ENCODE peak calls at places on chromosomes 7 and 10, in six cellular contexts. B, F, R, S, L and O are unnamed samples.
A peak's percentile ranks its signal among the peaks of the same experiment; 100 is the strongest.

GRCh38 chr7:100215895-100216294 is 3.9 kb upstream of the PVRIG start:
- ATAC-seq in B (no peak), F (no peak), R (no peak), S (no peak), L (no peak), O (no peak)

GRCh38 chr7:236967-237366 is 44.6 kb downstream of the FAM20C start:
- ATAC-seq in B (no peak), F (no peak), R (no peak), S (no peak), L (no peak), O (no peak)

GRCh38 chr7:74126220-74126880 is 42.7 kb downstream of the LIMK1 start:
- ATAC-seq in B (no peak), F (no peak), R (no peak), S (no peak), L (no peak), O (no peak)

GRCh38 chr7:28570970-28571288 is 158.6 kb downstream of the CREB5 start:
- ATAC-seq in B (no peak), F (no peak), R (peak; percentile 70), S (no peak), L (no peak), O (no peak)

GRCh38 chr7:5230272-5231067 is 40.4 kb downstream of the WIPI2 start:
- ATAC-seq in B (no peak), F (no peak), R (no peak), S (no peak), L (no peak), O (no peak)

GRCh38 chr10:132282667-132283603 is 24.8 kb downstream of the STK32C start:
- ATAC-seq in B (no peak), F (no peak), R (no peak), S (no peak), L (no peak), O (no peak)

GRCh38 chr7:143263266-143264195 is at the start of gene GSTK1:
- ATAC-seq in B (peak; percentile 98), F (peak; percentile 98), R (peak; percentile 98), S (peak; percentile 97), L (peak; percentile 91), O (peak; percentile 97)

GRCh38 chr10:35533565-35533964 is 71.6 kb upstream of the GJD4 start:
- ATAC-seq in B (no peak), F (no peak), R (no peak), S (no peak), L (no peak), O (no peak)

GRCh38 chr7:130994378-130995115 is 260.5 kb upstream of the KLF14 start:
- ATAC-seq in B (no peak), F (peak; percentile 84), R (no peak), S (no peak), L (peak; percentile 88), O (peak; percentile 39)

GRCh38 chr7:87091487-87092066 is 32.1 kb upstream of the ELAPOR2 start:
- ATAC-seq in B (no peak), F (no peak), R (peak; percentile 39), S (no peak), L (no peak), O (no peak)

GRCh38 chr10:84176836-84177474 is 3.4 kb downstream of the GPR15LG start:
- ATAC-seq in B (peak; percentile 30), F (peak; percentile 17), R (no peak), S (peak; percentile 38), L (no peak), O (no peak)

GRCh38 chr10:25875555-25876165 is 58.4 kb upstream of the MYO3A start:
- ATAC-seq in B (peak; percentile 40), F (peak; percentile 62), R (no peak), S (no peak), L (no peak), O (peak; percentile 44)

GRCh38 chr10:70564901-70565351 is 37.6 kb downstream of the PRF1 start:
- ATAC-seq in B (no peak), F (no peak), R (peak; percentile 25), S (no peak), L (no peak), O (peak; percentile 56)

GRCh38 chr10:7547825-7548224 is 118.9 kb downstream of the ITIH5 start:
- ATAC-seq in B (no peak), F (peak; percentile 46), R (no peak), S (no peak), L (no peak), O (no peak)

GRCh38 chr7:50333266-50333665 is 28.8 kb downstream of the IKZF1 start:
- ATAC-seq in B (no peak), F (no peak), R (no peak), S (no peak), L (no peak), O (no peak)

GRCh38 chr7:2527505-2528464 is 8.2 kb downstream of the LFNG start:
- ATAC-seq in B (no peak), F (no peak), R (peak; percentile 29), S (peak; percentile 28), L (no peak), O (peak; percentile 22)

GRCh38 chr10:124117879-124118278 is 24.5 kb upstream of the CHST15 start:
- ATAC-seq in B (no peak), F (no peak), R (no peak), S (no peak), L (no peak), O (no peak)

GRCh38 chr7:139732471-139733167 is 45.2 kb downstream of the HIPK2 start:
- ATAC-seq in B (no peak), F (no peak), R (peak; percentile 23), S (no peak), L (no peak), O (no peak)

GRCh38 chr10:36182059-36182654 is 540.1 kb upstream of the FZD8 start:
- ATAC-seq in B (no peak), F (peak; percentile 83), R (no peak), S (no peak), L (peak; percentile 29), O (no peak)

GRCh38 chr7:24381919-24382505 is 98.0 kb downstream of the NPY start:
- ATAC-seq in B (no peak), F (no peak), R (peak; percentile 66), S (no peak), L (no peak), O (no peak)

GRCh38 chr10:69100136-69100872 is 12.4 kb downstream of the SRGN start:
- ATAC-seq in B (no peak), F (no peak), R (no peak), S (no peak), L (no peak), O (no peak)

GRCh38 chr7:66880009-66880554 is 40.9 kb upstream of the TMEM248 start:
- ATAC-seq in B (no peak), F (no peak), R (no peak), S (no peak), L (no peak), O (no peak)

GRCh38 chr7:75738604-75738974 is at the start of gene HIP1:
- ATAC-seq in B (peak; percentile 0), F (no peak), R (no peak), S (no peak), L (peak; percentile 12), O (peak; percentile 3)

GRCh38 chr7:26853788-26854393 is 10.5 kb downstream of the SKAP2 start:
- ATAC-seq in B (no peak), F (no peak), R (peak; percentile 92), S (no peak), L (no peak), O (no peak)

GRCh38 chr7:4319280-4319679 is 362.8 kb upstream of the FOXK1 start:
- ATAC-seq in B (no peak), F (no peak), R (no peak), S (no peak), L (no peak), O (no peak)

GRCh38 chr10:118264838-118265470 is 77.2 kb downstream of the FAM204A start:
- ATAC-seq in B (no peak), F (no peak), R (no peak), S (no peak), L (no peak), O (no peak)

GRCh38 chr7:115763347-115763746 is 267.2 kb downstream of the TFEC start:
- ATAC-seq in B (no peak), F (no peak), R (no peak), S (no peak), L (no peak), O (no peak)

GRCh38 chr10:74437822-74438221 is 286.8 kb downstream of the ADK start:
- ATAC-seq in B (peak; percentile 69), F (no peak), R (peak; percentile 68), S (no peak), L (no peak), O (no peak)

GRCh38 chr10:89182894-89183293 is 24.2 kb downstream of the CH25H start:
- ATAC-seq in B (peak; percentile 66), F (no peak), R (no peak), S (no peak), L (no peak), O (peak; percentile 44)

GRCh38 chr10:132516771-132517725 is 20.5 kb upstream of the INPP5A start:
- ATAC-seq in B (no peak), F (peak; percentile 91), R (peak; percentile 84), S (no peak), L (peak; percentile 89), O (no peak)

GRCh38 chr7:99305473-99306260 is 20.0 kb upstream of the ARPC1A start:
- ATAC-seq in B (no peak), F (no peak), R (no peak), S (no peak), L (no peak), O (no peak)

GRCh38 chr7:5552123-5552522 is 128.5 kb upstream of the TNRC18 start:
- ATAC-seq in B (no peak), F (no peak), R (no peak), S (no peak), L (no peak), O (no peak)

GRCh38 chr10:61125560-61126250 is 181.7 kb upstream of the RHOBTB1 start:
- ATAC-seq in B (no peak), F (no peak), R (no peak), S (no peak), L (no peak), O (no peak)

GRCh38 chr10:66835400-66835799 is 90.4 kb upstream of the LRRTM3 start:
- ATAC-seq in B (no peak), F (no peak), R (no peak), S (no peak), L (no peak), O (no peak)

GRCh38 chr7:93958216-93958615 is 36.7 kb downstream of the GNG11 start:
- ATAC-seq in B (no peak), F (no peak), R (peak; percentile 97), S (no peak), L (no peak), O (no peak)